ENCODE peak calls at places on chromosome 16, in four cellular contexts. One of them, this sample, is unnamed.

GRCh38 chr16:3482659-3483241 is 12.5 kb downstream of the C16orf90 start:
- DNase-seq in COLO829: no peak
- DNase-seq in NCI-H1417: no peak
- DNase-seq in midbrain: no peak
- DNase-seq in this sample: no peak

GRCh38 chr16:76976101-76976500 is 214.9 kb upstream of the MON1B start:
- DNase-seq in midbrain: no peak
- DNase-seq in NCI-H1417: no peak
- DNase-seq in COLO829: no peak
- DNase-seq in this sample: no peak

GRCh38 chr16:50067290-50067853 is 1.6 kb downstream of the HEATR3 start:
- DNase-seq in NCI-H1417: peak; percentile 11
- DNase-seq in midbrain: no peak
- DNase-seq in COLO829: peak; percentile 10
- DNase-seq in this sample: peak; percentile 27

GRCh38 chr16:82756283-82756599 is 129.5 kb downstream of the CDH13 start:
- DNase-seq in COLO829: no peak
- DNase-seq in NCI-H1417: no peak
- DNase-seq in midbrain: no peak
- DNase-seq in this sample: no peak

GRCh38 chr16:66900721-66901441 is 17.8 kb downstream of the CDH16 start:
- DNase-seq in NCI-H1417: no peak
- DNase-seq in midbrain: peak; percentile 30
- DNase-seq in COLO829: no peak
- DNase-seq in this sample: peak; percentile 43

GRCh38 chr16:88384222-88385111 is 1.7 kb downstream of the ZNF469 start:
- DNase-seq in COLO829: no peak
- DNase-seq in NCI-H1417: no peak
- DNase-seq in midbrain: no peak
- DNase-seq in this sample: no peak

GRCh38 chr16:50102046-50102756 is 36.4 kb downstream of the HEATR3 start:
- DNase-seq in NCI-H1417: no peak
- DNase-seq in midbrain: no peak
- DNase-seq in COLO829: no peak
- DNase-seq in this sample: no peak

GRCh38 chr16:59459811-59460210 is 725.7 kb upstream of the GOT2 start:
- DNase-seq in NCI-H1417: no peak
- DNase-seq in COLO829: no peak
- DNase-seq in midbrain: no peak
- DNase-seq in this sample: no peak

GRCh38 chr16:12801511-12802042 is 2.1 kb downstream of the CPPED1 start:
- DNase-seq in midbrain: no peak
- DNase-seq in NCI-H1417: no peak
- DNase-seq in COLO829: peak; percentile 43
- DNase-seq in this sample: peak; percentile 28

GRCh38 chr16:13835935-13836334 is 84.0 kb upstream of the ERCC4 start:
- DNase-seq in COLO829: no peak
- DNase-seq in NCI-H1417: no peak
- DNase-seq in midbrain: no peak
- DNase-seq in this sample: no peak

GRCh38 chr16:29665294-29666077 is 2.4 kb downstream of the SPN start:
- DNase-seq in COLO829: no peak
- DNase-seq in midbrain: no peak
- DNase-seq in NCI-H1417: no peak
- DNase-seq in this sample: no peak

GRCh38 chr16:84553873-84554399 is 49.5 kb upstream of the MEAK7 start:
- DNase-seq in COLO829: no peak
- DNase-seq in midbrain: no peak
- DNase-seq in NCI-H1417: no peak
- DNase-seq in this sample: no peak

GRCh38 chr16:69814078-69814477 is 51.9 kb downstream of the WWP2 start:
- DNase-seq in COLO829: no peak
- DNase-seq in midbrain: no peak
- DNase-seq in NCI-H1417: no peak
- DNase-seq in this sample: no peak

GRCh38 chr16:68200120-68200783 is 35.7 kb downstream of the ESRP2 start:
- DNase-seq in NCI-H1417: no peak
- DNase-seq in COLO829: peak; percentile 7
- DNase-seq in midbrain: no peak
- DNase-seq in this sample: no peak

GRCh38 chr16:12567602-12568001 is 236.1 kb downstream of the CPPED1 start:
- DNase-seq in COLO829: no peak
- DNase-seq in NCI-H1417: no peak
- DNase-seq in midbrain: no peak
- DNase-seq in this sample: no peak

GRCh38 chr16:83968483-83968865 is 430 bp downstream of the NECAB2 start:
- DNase-seq in NCI-H1417: no peak
- DNase-seq in midbrain: no peak
- DNase-seq in COLO829: no peak
- DNase-seq in this sample: no peak

GRCh38 chr16:3063617-3064389 is 1.6 kb upstream of the IL32 start:
- DNase-seq in midbrain: no peak
- DNase-seq in NCI-H1417: no peak
- DNase-seq in COLO829: no peak
- DNase-seq in this sample: no peak

GRCh38 chr16:70579248-70579647 is 55.6 kb downstream of the SF3B3 start:
- DNase-seq in midbrain: no peak
- DNase-seq in COLO829: no peak
- DNase-seq in NCI-H1417: no peak
- DNase-seq in this sample: no peak

GRCh38 chr16:4404247-4404966 is 12.0 kb downstream of the CORO7 start:
- DNase-seq in midbrain: no peak
- DNase-seq in COLO829: no peak
- DNase-seq in NCI-H1417: peak; percentile 9
- DNase-seq in this sample: no peak

GRCh38 chr16:19294156-19294649 is 8.7 kb downstream of the CLEC19A start:
- DNase-seq in NCI-H1417: no peak
- DNase-seq in COLO829: no peak
- DNase-seq in midbrain: peak; percentile 52
- DNase-seq in this sample: peak; percentile 83

GRCh38 chr16:46658925-46659324 is 30.1 kb downstream of the VPS35 start:
- DNase-seq in midbrain: peak; percentile 23
- DNase-seq in NCI-H1417: no peak
- DNase-seq in COLO829: no peak
- DNase-seq in this sample: peak; percentile 53

GRCh38 chr16:51657844-51658243 is 506.8 kb upstream of the SALL1 start:
- DNase-seq in COLO829: no peak
- DNase-seq in NCI-H1417: peak; percentile 14
- DNase-seq in midbrain: no peak
- DNase-seq in this sample: peak; percentile 27

GRCh38 chr16:24771132-24771778 is 41.8 kb downstream of the TNRC6A start:
- DNase-seq in midbrain: no peak
- DNase-seq in NCI-H1417: no peak
- DNase-seq in COLO829: no peak
- DNase-seq in this sample: no peak

GRCh38 chr16:1039762-1040161 is 32.8 kb upstream of the SSTR5 start:
- DNase-seq in COLO829: no peak
- DNase-seq in midbrain: no peak
- DNase-seq in NCI-H1417: no peak
- DNase-seq in this sample: no peak

GRCh38 chr16:55292491-55292890 is 31.5 kb upstream of the IRX6 start:
- DNase-seq in COLO829: no peak
- DNase-seq in NCI-H1417: no peak
- DNase-seq in midbrain: no peak
- DNase-seq in this sample: no peak

This sample was measured in globus pallidus.